ENCODE peak calls at places on chromosome 13, in nine cellular contexts. One of them, this sample, is unnamed.

GRCh38 chr13:30681489-30682242 is 53.7 kb upstream of the ALOX5AP start:
- DNase-seq in C1 segment of cervical spinal cord: no peak
- DNase-seq in hypothalamus: no peak
- DNase-seq in stimulated activated CD4-positive, alpha-beta T cell treated with anti-CD3 and anti-CD28 coated beads, Interleukin-1b, Interleukin-23, amount 100 ng/mL, for 24 hours: no peak
- DNase-seq in activated B cell treated with CpG ODN at 0.5 μM for 24 hours: no peak
- DNase-seq in T-cell: no peak
- DNase-seq in thoracic aorta: no peak
- DNase-seq in CD4-positive, CD25-positive, alpha-beta regulatory T cell: no peak
- DNase-seq in activated CD4-positive, alpha-beta T cell treated with anti-CD3 and anti-CD28 coated beads, Interleukin-2, amount 10 ng/mL, durations not matched to agents 7 days and 5 days: no peak
- DNase-seq in this sample: no peak

GRCh38 chr13:40259899-40260298 is 406.5 kb downstream of the FOXO1 start:
- DNase-seq in activated B cell treated with CpG ODN at 0.5 μM for 24 hours: no peak
- DNase-seq in hypothalamus: no peak
- DNase-seq in stimulated activated CD4-positive, alpha-beta T cell treated with anti-CD3 and anti-CD28 coated beads, Interleukin-1b, Interleukin-23, amount 100 ng/mL, for 24 hours: no peak
- DNase-seq in CD4-positive, CD25-positive, alpha-beta regulatory T cell: no peak
- DNase-seq in T-cell: no peak
- DNase-seq in C1 segment of cervical spinal cord: no peak
- DNase-seq in activated CD4-positive, alpha-beta T cell treated with anti-CD3 and anti-CD28 coated beads, Interleukin-2, amount 10 ng/mL, durations not matched to agents 7 days and 5 days: no peak
- DNase-seq in thoracic aorta: no peak
- DNase-seq in this sample: no peak

GRCh38 chr13:71801781-71802180 is 65.2 kb downstream of the DACH1 start:
- DNase-seq in CD4-positive, CD25-positive, alpha-beta regulatory T cell: no peak
- DNase-seq in hypothalamus: no peak
- DNase-seq in T-cell: no peak
- DNase-seq in C1 segment of cervical spinal cord: no peak
- DNase-seq in stimulated activated CD4-positive, alpha-beta T cell treated with anti-CD3 and anti-CD28 coated beads, Interleukin-1b, Interleukin-23, amount 100 ng/mL, for 24 hours: no peak
- DNase-seq in thoracic aorta: no peak
- DNase-seq in activated B cell treated with CpG ODN at 0.5 μM for 24 hours: no peak
- DNase-seq in activated CD4-positive, alpha-beta T cell treated with anti-CD3 and anti-CD28 coated beads, Interleukin-2, amount 10 ng/mL, durations not matched to agents 7 days and 5 days: no peak
- DNase-seq in this sample: no peak

GRCh38 chr13:109381546-109382180 is 404.7 kb downstream of the IRS2 start:
- DNase-seq in thoracic aorta: no peak
- DNase-seq in hypothalamus: no peak
- DNase-seq in stimulated activated CD4-positive, alpha-beta T cell treated with anti-CD3 and anti-CD28 coated beads, Interleukin-1b, Interleukin-23, amount 100 ng/mL, for 24 hours: no peak
- DNase-seq in C1 segment of cervical spinal cord: no peak
- DNase-seq in CD4-positive, CD25-positive, alpha-beta regulatory T cell: no peak
- DNase-seq in T-cell: no peak
- DNase-seq in activated CD4-positive, alpha-beta T cell treated with anti-CD3 and anti-CD28 coated beads, Interleukin-2, amount 10 ng/mL, durations not matched to agents 7 days and 5 days: no peak
- DNase-seq in activated B cell treated with CpG ODN at 0.5 μM for 24 hours: no peak
- DNase-seq in this sample: no peak

GRCh38 chr13:112113355-112113754 is 46.4 kb downstream of the SOX1 start:
- DNase-seq in T-cell: no peak
- DNase-seq in C1 segment of cervical spinal cord: no peak
- DNase-seq in activated B cell treated with CpG ODN at 0.5 μM for 24 hours: no peak
- DNase-seq in stimulated activated CD4-positive, alpha-beta T cell treated with anti-CD3 and anti-CD28 coated beads, Interleukin-1b, Interleukin-23, amount 100 ng/mL, for 24 hours: no peak
- DNase-seq in activated CD4-positive, alpha-beta T cell treated with anti-CD3 and anti-CD28 coated beads, Interleukin-2, amount 10 ng/mL, durations not matched to agents 7 days and 5 days: no peak
- DNase-seq in hypothalamus: no peak
- DNase-seq in thoracic aorta: no peak
- DNase-seq in CD4-positive, CD25-positive, alpha-beta regulatory T cell: no peak
- DNase-seq in this sample: no peak

GRCh38 chr13:28100149-28101121 is at the start of gene FLT3:
- DNase-seq in thoracic aorta: no peak
- DNase-seq in activated CD4-positive, alpha-beta T cell treated with anti-CD3 and anti-CD28 coated beads, Interleukin-2, amount 10 ng/mL, durations not matched to agents 7 days and 5 days: peak
- DNase-seq in C1 segment of cervical spinal cord: no peak
- DNase-seq in hypothalamus: no peak
- DNase-seq in activated B cell treated with CpG ODN at 0.5 μM for 24 hours: peak
- DNase-seq in CD4-positive, CD25-positive, alpha-beta regulatory T cell: no peak
- DNase-seq in stimulated activated CD4-positive, alpha-beta T cell treated with anti-CD3 and anti-CD28 coated beads, Interleukin-1b, Interleukin-23, amount 100 ng/mL, for 24 hours: peak
- DNase-seq in T-cell: peak
- DNase-seq in this sample: peak

GRCh38 chr13:61095885-61096284 is 319.8 kb downstream of the PCDH20 start:
- DNase-seq in T-cell: no peak
- DNase-seq in hypothalamus: no peak
- DNase-seq in C1 segment of cervical spinal cord: no peak
- DNase-seq in activated CD4-positive, alpha-beta T cell treated with anti-CD3 and anti-CD28 coated beads, Interleukin-2, amount 10 ng/mL, durations not matched to agents 7 days and 5 days: no peak
- DNase-seq in thoracic aorta: no peak
- DNase-seq in CD4-positive, CD25-positive, alpha-beta regulatory T cell: no peak
- DNase-seq in activated B cell treated with CpG ODN at 0.5 μM for 24 hours: no peak
- DNase-seq in stimulated activated CD4-positive, alpha-beta T cell treated with anti-CD3 and anti-CD28 coated beads, Interleukin-1b, Interleukin-23, amount 100 ng/mL, for 24 hours: no peak
- DNase-seq in this sample: no peak

GRCh38 chr13:113990321-113990837 is 16.5 kb upstream of the C13orf46 start:
- DNase-seq in C1 segment of cervical spinal cord: no peak
- DNase-seq in activated B cell treated with CpG ODN at 0.5 μM for 24 hours: peak
- DNase-seq in CD4-positive, CD25-positive, alpha-beta regulatory T cell: no peak
- DNase-seq in stimulated activated CD4-positive, alpha-beta T cell treated with anti-CD3 and anti-CD28 coated beads, Interleukin-1b, Interleukin-23, amount 100 ng/mL, for 24 hours: no peak
- DNase-seq in T-cell: no peak
- DNase-seq in thoracic aorta: peak
- DNase-seq in activated CD4-positive, alpha-beta T cell treated with anti-CD3 and anti-CD28 coated beads, Interleukin-2, amount 10 ng/mL, durations not matched to agents 7 days and 5 days: no peak
- DNase-seq in hypothalamus: no peak
- DNase-seq in this sample: no peak

GRCh38 chr13:72218966-72219365 is 352.0 kb upstream of the DACH1 start:
- DNase-seq in activated CD4-positive, alpha-beta T cell treated with anti-CD3 and anti-CD28 coated beads, Interleukin-2, amount 10 ng/mL, durations not matched to agents 7 days and 5 days: no peak
- DNase-seq in C1 segment of cervical spinal cord: no peak
- DNase-seq in stimulated activated CD4-positive, alpha-beta T cell treated with anti-CD3 and anti-CD28 coated beads, Interleukin-1b, Interleukin-23, amount 100 ng/mL, for 24 hours: no peak
- DNase-seq in activated B cell treated with CpG ODN at 0.5 μM for 24 hours: no peak
- DNase-seq in CD4-positive, CD25-positive, alpha-beta regulatory T cell: no peak
- DNase-seq in thoracic aorta: no peak
- DNase-seq in hypothalamus: no peak
- DNase-seq in T-cell: no peak
- DNase-seq in this sample: no peak

GRCh38 chr13:48265217-48265815 is 32.3 kb downstream of the ITM2B start:
- DNase-seq in activated CD4-positive, alpha-beta T cell treated with anti-CD3 and anti-CD28 coated beads, Interleukin-2, amount 10 ng/mL, durations not matched to agents 7 days and 5 days: peak
- DNase-seq in thoracic aorta: no peak
- DNase-seq in CD4-positive, CD25-positive, alpha-beta regulatory T cell: no peak
- DNase-seq in stimulated activated CD4-positive, alpha-beta T cell treated with anti-CD3 and anti-CD28 coated beads, Interleukin-1b, Interleukin-23, amount 100 ng/mL, for 24 hours: no peak
- DNase-seq in hypothalamus: no peak
- DNase-seq in C1 segment of cervical spinal cord: no peak
- DNase-seq in activated B cell treated with CpG ODN at 0.5 μM for 24 hours: peak
- DNase-seq in T-cell: no peak
- DNase-seq in this sample: peak

GRCh38 chr13:84121456-84121855 is 239.2 kb upstream of the SLITRK1 start:
- DNase-seq in CD4-positive, CD25-positive, alpha-beta regulatory T cell: no peak
- DNase-seq in thoracic aorta: no peak
- DNase-seq in activated B cell treated with CpG ODN at 0.5 μM for 24 hours: no peak
- DNase-seq in T-cell: no peak
- DNase-seq in hypothalamus: no peak
- DNase-seq in activated CD4-positive, alpha-beta T cell treated with anti-CD3 and anti-CD28 coated beads, Interleukin-2, amount 10 ng/mL, durations not matched to agents 7 days and 5 days: no peak
- DNase-seq in stimulated activated CD4-positive, alpha-beta T cell treated with anti-CD3 and anti-CD28 coated beads, Interleukin-1b, Interleukin-23, amount 100 ng/mL, for 24 hours: no peak
- DNase-seq in C1 segment of cervical spinal cord: no peak
- DNase-seq in this sample: no peak

GRCh38 chr13:98471895-98472294 is 105.0 kb downstream of the STK24 start:
- DNase-seq in hypothalamus: no peak
- DNase-seq in C1 segment of cervical spinal cord: no peak
- DNase-seq in CD4-positive, CD25-positive, alpha-beta regulatory T cell: no peak
- DNase-seq in activated B cell treated with CpG ODN at 0.5 μM for 24 hours: no peak
- DNase-seq in T-cell: no peak
- DNase-seq in activated CD4-positive, alpha-beta T cell treated with anti-CD3 and anti-CD28 coated beads, Interleukin-2, amount 10 ng/mL, durations not matched to agents 7 days and 5 days: no peak
- DNase-seq in thoracic aorta: no peak
- DNase-seq in stimulated activated CD4-positive, alpha-beta T cell treated with anti-CD3 and anti-CD28 coated beads, Interleukin-1b, Interleukin-23, amount 100 ng/mL, for 24 hours: no peak
- DNase-seq in this sample: no peak

GRCh38 chr13:33033361-33033812 is 17.2 kb downstream of the KL start:
- DNase-seq in CD4-positive, CD25-positive, alpha-beta regulatory T cell: no peak
- DNase-seq in C1 segment of cervical spinal cord: no peak
- DNase-seq in T-cell: peak
- DNase-seq in thoracic aorta: no peak
- DNase-seq in stimulated activated CD4-positive, alpha-beta T cell treated with anti-CD3 and anti-CD28 coated beads, Interleukin-1b, Interleukin-23, amount 100 ng/mL, for 24 hours: no peak
- DNase-seq in hypothalamus: no peak
- DNase-seq in activated CD4-positive, alpha-beta T cell treated with anti-CD3 and anti-CD28 coated beads, Interleukin-2, amount 10 ng/mL, durations not matched to agents 7 days and 5 days: peak
- DNase-seq in activated B cell treated with CpG ODN at 0.5 μM for 24 hours: no peak
- DNase-seq in this sample: peak

GRCh38 chr13:89361909-89362308 is 1690.7 kb downstream of the SLITRK5 start:
- DNase-seq in hypothalamus: no peak
- DNase-seq in stimulated activated CD4-positive, alpha-beta T cell treated with anti-CD3 and anti-CD28 coated beads, Interleukin-1b, Interleukin-23, amount 100 ng/mL, for 24 hours: no peak
- DNase-seq in C1 segment of cervical spinal cord: no peak
- DNase-seq in activated CD4-positive, alpha-beta T cell treated with anti-CD3 and anti-CD28 coated beads, Interleukin-2, amount 10 ng/mL, durations not matched to agents 7 days and 5 days: no peak
- DNase-seq in T-cell: no peak
- DNase-seq in activated B cell treated with CpG ODN at 0.5 μM for 24 hours: no peak
- DNase-seq in CD4-positive, CD25-positive, alpha-beta regulatory T cell: no peak
- DNase-seq in thoracic aorta: no peak
- DNase-seq in this sample: no peak

GRCh38 chr13:33219926-33220325 is 65.6 kb downstream of the STARD13 start:
- DNase-seq in activated CD4-positive, alpha-beta T cell treated with anti-CD3 and anti-CD28 coated beads, Interleukin-2, amount 10 ng/mL, durations not matched to agents 7 days and 5 days: no peak
- DNase-seq in thoracic aorta: no peak
- DNase-seq in stimulated activated CD4-positive, alpha-beta T cell treated with anti-CD3 and anti-CD28 coated beads, Interleukin-1b, Interleukin-23, amount 100 ng/mL, for 24 hours: no peak
- DNase-seq in CD4-positive, CD25-positive, alpha-beta regulatory T cell: no peak
- DNase-seq in T-cell: no peak
- DNase-seq in C1 segment of cervical spinal cord: no peak
- DNase-seq in hypothalamus: no peak
- DNase-seq in activated B cell treated with CpG ODN at 0.5 μM for 24 hours: no peak
- DNase-seq in this sample: no peak

GRCh38 chr13:36354842-36355241 is 8.6 kb upstream of the SPART start:
- DNase-seq in thoracic aorta: no peak
- DNase-seq in activated CD4-positive, alpha-beta T cell treated with anti-CD3 and anti-CD28 coated beads, Interleukin-2, amount 10 ng/mL, durations not matched to agents 7 days and 5 days: no peak
- DNase-seq in T-cell: no peak
- DNase-seq in stimulated activated CD4-positive, alpha-beta T cell treated with anti-CD3 and anti-CD28 coated beads, Interleukin-1b, Interleukin-23, amount 100 ng/mL, for 24 hours: no peak
- DNase-seq in C1 segment of cervical spinal cord: no peak
- DNase-seq in hypothalamus: no peak
- DNase-seq in activated B cell treated with CpG ODN at 0.5 μM for 24 hours: no peak
- DNase-seq in CD4-positive, CD25-positive, alpha-beta regulatory T cell: no peak
- DNase-seq in this sample: no peak

GRCh38 chr13:77026783-77027621 is at the start of gene FBXL3:
- DNase-seq in thoracic aorta: no peak
- DNase-seq in activated B cell treated with CpG ODN at 0.5 μM for 24 hours: peak
- DNase-seq in CD4-positive, CD25-positive, alpha-beta regulatory T cell: peak
- DNase-seq in hypothalamus: peak
- DNase-seq in C1 segment of cervical spinal cord: peak
- DNase-seq in activated CD4-positive, alpha-beta T cell treated with anti-CD3 and anti-CD28 coated beads, Interleukin-2, amount 10 ng/mL, durations not matched to agents 7 days and 5 days: peak
- DNase-seq in stimulated activated CD4-positive, alpha-beta T cell treated with anti-CD3 and anti-CD28 coated beads, Interleukin-1b, Interleukin-23, amount 100 ng/mL, for 24 hours: peak
- DNase-seq in T-cell: peak
- DNase-seq in this sample: peak

GRCh38 chr13:26502826-26503225 is 54.7 kb upstream of the WASF3 start:
- DNase-seq in activated CD4-positive, alpha-beta T cell treated with anti-CD3 and anti-CD28 coated beads, Interleukin-2, amount 10 ng/mL, durations not matched to agents 7 days and 5 days: peak
- DNase-seq in stimulated activated CD4-positive, alpha-beta T cell treated with anti-CD3 and anti-CD28 coated beads, Interleukin-1b, Interleukin-23, amount 100 ng/mL, for 24 hours: peak
- DNase-seq in thoracic aorta: no peak
- DNase-seq in C1 segment of cervical spinal cord: no peak
- DNase-seq in T-cell: no peak
- DNase-seq in CD4-positive, CD25-positive, alpha-beta regulatory T cell: no peak
- DNase-seq in hypothalamus: no peak
- DNase-seq in activated B cell treated with CpG ODN at 0.5 μM for 24 hours: no peak
- DNase-seq in this sample: no peak

GRCh38 chr13:43787998-43788397 is 1.2 kb upstream of the ENOX1 start:
- DNase-seq in activated B cell treated with CpG ODN at 0.5 μM for 24 hours: no peak
- DNase-seq in stimulated activated CD4-positive, alpha-beta T cell treated with anti-CD3 and anti-CD28 coated beads, Interleukin-1b, Interleukin-23, amount 100 ng/mL, for 24 hours: no peak
- DNase-seq in CD4-positive, CD25-positive, alpha-beta regulatory T cell: no peak
- DNase-seq in thoracic aorta: no peak
- DNase-seq in hypothalamus: no peak
- DNase-seq in activated CD4-positive, alpha-beta T cell treated with anti-CD3 and anti-CD28 coated beads, Interleukin-2, amount 10 ng/mL, durations not matched to agents 7 days and 5 days: no peak
- DNase-seq in C1 segment of cervical spinal cord: no peak
- DNase-seq in T-cell: no peak
- DNase-seq in this sample: no peak

GRCh38 chr13:31930901-31931522 is 100.6 kb upstream of the FRY start:
- DNase-seq in hypothalamus: no peak
- DNase-seq in thoracic aorta: no peak
- DNase-seq in stimulated activated CD4-positive, alpha-beta T cell treated with anti-CD3 and anti-CD28 coated beads, Interleukin-1b, Interleukin-23, amount 100 ng/mL, for 24 hours: no peak
- DNase-seq in T-cell: no peak
- DNase-seq in activated B cell treated with CpG ODN at 0.5 μM for 24 hours: no peak
- DNase-seq in CD4-positive, CD25-positive, alpha-beta regulatory T cell: no peak
- DNase-seq in C1 segment of cervical spinal cord: no peak
- DNase-seq in activated CD4-positive, alpha-beta T cell treated with anti-CD3 and anti-CD28 coated beads, Interleukin-2, amount 10 ng/mL, durations not matched to agents 7 days and 5 days: peak
- DNase-seq in this sample: no peak

GRCh38 chr13:43567608-43568007 is 219.2 kb downstream of the ENOX1 start:
- DNase-seq in C1 segment of cervical spinal cord: no peak
- DNase-seq in stimulated activated CD4-positive, alpha-beta T cell treated with anti-CD3 and anti-CD28 coated beads, Interleukin-1b, Interleukin-23, amount 100 ng/mL, for 24 hours: no peak
- DNase-seq in activated B cell treated with CpG ODN at 0.5 μM for 24 hours: no peak
- DNase-seq in hypothalamus: no peak
- DNase-seq in T-cell: no peak
- DNase-seq in thoracic aorta: no peak
- DNase-seq in activated CD4-positive, alpha-beta T cell treated with anti-CD3 and anti-CD28 coated beads, Interleukin-2, amount 10 ng/mL, durations not matched to agents 7 days and 5 days: no peak
- DNase-seq in CD4-positive, CD25-positive, alpha-beta regulatory T cell: no peak
- DNase-seq in this sample: no peak

GRCh38 chr13:111939285-111940278 is 127.4 kb upstream of the SOX1 start:
- DNase-seq in activated CD4-positive, alpha-beta T cell treated with anti-CD3 and anti-CD28 coated beads, Interleukin-2, amount 10 ng/mL, durations not matched to agents 7 days and 5 days: no peak
- DNase-seq in thoracic aorta: no peak
- DNase-seq in CD4-positive, CD25-positive, alpha-beta regulatory T cell: no peak
- DNase-seq in T-cell: no peak
- DNase-seq in hypothalamus: no peak
- DNase-seq in C1 segment of cervical spinal cord: no peak
- DNase-seq in stimulated activated CD4-positive, alpha-beta T cell treated with anti-CD3 and anti-CD28 coated beads, Interleukin-1b, Interleukin-23, amount 100 ng/mL, for 24 hours: no peak
- DNase-seq in activated B cell treated with CpG ODN at 0.5 μM for 24 hours: no peak
- DNase-seq in this sample: no peak

GRCh38 chr13:46057251-46058015 is 4.9 kb upstream of the ZC3H13 start:
- DNase-seq in stimulated activated CD4-positive, alpha-beta T cell treated with anti-CD3 and anti-CD28 coated beads, Interleukin-1b, Interleukin-23, amount 100 ng/mL, for 24 hours: no peak
- DNase-seq in T-cell: no peak
- DNase-seq in thoracic aorta: no peak
- DNase-seq in CD4-positive, CD25-positive, alpha-beta regulatory T cell: no peak
- DNase-seq in hypothalamus: no peak
- DNase-seq in activated B cell treated with CpG ODN at 0.5 μM for 24 hours: no peak
- DNase-seq in C1 segment of cervical spinal cord: no peak
- DNase-seq in activated CD4-positive, alpha-beta T cell treated with anti-CD3 and anti-CD28 coated beads, Interleukin-2, amount 10 ng/mL, durations not matched to agents 7 days and 5 days: no peak
- DNase-seq in this sample: no peak